ENCODE peak calls at places on chromosomes 5 and 9, in seven cellular contexts. C is Peyer's patch; F is CD8-positive, alpha-beta memory T cell; L is coronary artery; B is CD8-positive, alpha-beta T cell; J is esophagus muscularis mucosa; R is transverse colon. K is an unnamed sample.

GRCh38 chr5:36641416-36641815 is 35.0 kb downstream of the SLC1A3 start:
- DNase-seq in C (no peak), F (no peak), L (no peak), B (no peak), J (no peak), R (no peak), K (no peak)

GRCh38 chr5:142671801-142672200 is 14.1 kb downstream of the FGF1 start:
- DNase-seq in C (no peak), F (no peak), L (no peak), B (no peak), J (no peak), R (no peak), K (no peak)

GRCh38 chr5:159784993-159785392 is 131.3 kb upstream of the ADRA1B start:
- DNase-seq in C (no peak), F (no peak), L (no peak), B (no peak), J (no peak), R (no peak), K (no peak)

GRCh38 chr5:114857951-114858401 is 311.7 kb downstream of the TRIM36 start:
- DNase-seq in C (no peak), F (no peak), L (no peak), B (no peak), J (no peak), R (no peak), K (no peak)

GRCh38 chr5:145775893-145776444 is 59.2 kb downstream of the PRELID2 start:
- DNase-seq in C (no peak), F (no peak), L (peak; percentile 76), B (no peak), J (no peak), R (no peak), K (no peak)

GRCh38 chr5:57494104-57495098 is 11.8 kb upstream of the ACTBL2 start:
- DNase-seq in C (no peak), F (no peak), L (peak; percentile 83), B (peak; percentile 11), J (no peak), R (peak; percentile 41), K (peak; percentile 76)

GRCh38 chr5:90853759-90854515 is 295.3 kb downstream of the ADGRV1 start:
- DNase-seq in C (no peak), F (no peak), L (no peak), B (no peak), J (no peak), R (no peak), K (no peak)

GRCh38 chr5:167945542-167946384 is 345.7 kb upstream of the WWC1 start:
- DNase-seq in C (no peak), F (no peak), L (no peak), B (no peak), J (no peak), R (no peak), K (no peak)

GRCh38 chr5:156584856-156585255 is 257.9 kb downstream of the SGCD start:
- DNase-seq in C (no peak), F (no peak), L (no peak), B (no peak), J (no peak), R (no peak), K (no peak)

GRCh38 chr5:108193021-108193795 is 188.7 kb downstream of the FBXL17 start:
- DNase-seq in C (no peak), F (no peak), L (no peak), B (no peak), J (no peak), R (no peak), K (no peak)

GRCh38 chr5:168177831-168178450 is 113.5 kb upstream of the WWC1 start:
- DNase-seq in C (no peak), F (no peak), L (no peak), B (no peak), J (no peak), R (no peak), K (no peak)

GRCh38 chr5:162824360-162824759 is 613.0 kb upstream of the CCNG1 start:
- DNase-seq in C (no peak), F (no peak), L (no peak), B (no peak), J (no peak), R (no peak), K (no peak)

GRCh38 chr9:110538169-110538568 is 41.4 kb downstream of the SVEP1 start:
- DNase-seq in C (no peak), F (no peak), L (no peak), B (no peak), J (no peak), R (no peak), K (no peak)

GRCh38 chr5:123297866-123298265 is 125.3 kb downstream of the CEP120 start:
- DNase-seq in C (no peak), F (no peak), L (no peak), B (no peak), J (no peak), R (no peak), K (no peak)

GRCh38 chr5:99104538-99105132 is 175.8 kb upstream of the CHD1 start:
- DNase-seq in C (no peak), F (no peak), L (no peak), B (no peak), J (no peak), R (no peak), K (no peak)

GRCh38 chr9:121325387-121325786 is 44.7 kb downstream of the STOM start:
- DNase-seq in C (no peak), F (no peak), L (no peak), B (no peak), J (no peak), R (no peak), K (no peak)

GRCh38 chr5:8098044-8098443 is 229.1 kb downstream of the MTRR start:
- DNase-seq in C (no peak), F (no peak), L (no peak), B (no peak), J (no peak), R (no peak), K (no peak)

GRCh38 chr5:156327306-156327705 is 342 bp downstream of the SGCD start:
- DNase-seq in C (no peak), F (no peak), L (no peak), B (no peak), J (no peak), R (no peak), K (no peak)

GRCh38 chr5:142700566-142700965 is 14.7 kb upstream of the FGF1 start:
- DNase-seq in C (no peak), F (no peak), L (peak; percentile 38), B (no peak), J (no peak), R (no peak), K (no peak)

GRCh38 chr5:180873628-180874520 is 12.8 kb upstream of the ZFP62 start:
- DNase-seq in C (no peak), F (peak; percentile 12), L (no peak), B (no peak), J (peak; percentile 83), R (peak; percentile 40), K (no peak)

GRCh38 chr9:13716620-13717019 is 437.1 kb upstream of the MPDZ start:
- DNase-seq in C (no peak), F (no peak), L (no peak), B (no peak), J (no peak), R (no peak), K (no peak)

GRCh38 chr5:118115791-118116190 is 872.6 kb downstream of the DTWD2 start:
- DNase-seq in C (no peak), F (no peak), L (no peak), B (no peak), J (no peak), R (no peak), K (no peak)

GRCh38 chr5:113682497-113683136 is 169.1 kb downstream of the YTHDC2 start:
- DNase-seq in C (no peak), F (no peak), L (no peak), B (no peak), J (no peak), R (no peak), K (no peak)

GRCh38 chr9:107483666-107484065 is 5.9 kb downstream of the KLF4 start:
- DNase-seq in C (no peak), F (no peak), L (no peak), B (no peak), J (no peak), R (no peak), K (no peak)
- H3K4me3 ChIP-seq in C (no peak overlapping the region), F (no peak overlapping the region), L (no peak overlapping the region), B (no peak overlapping the region), J (peak overlapping the region; percentile 94), R (peak overlapping the region; percentile 82), K (no peak overlapping the region)

DNA sequence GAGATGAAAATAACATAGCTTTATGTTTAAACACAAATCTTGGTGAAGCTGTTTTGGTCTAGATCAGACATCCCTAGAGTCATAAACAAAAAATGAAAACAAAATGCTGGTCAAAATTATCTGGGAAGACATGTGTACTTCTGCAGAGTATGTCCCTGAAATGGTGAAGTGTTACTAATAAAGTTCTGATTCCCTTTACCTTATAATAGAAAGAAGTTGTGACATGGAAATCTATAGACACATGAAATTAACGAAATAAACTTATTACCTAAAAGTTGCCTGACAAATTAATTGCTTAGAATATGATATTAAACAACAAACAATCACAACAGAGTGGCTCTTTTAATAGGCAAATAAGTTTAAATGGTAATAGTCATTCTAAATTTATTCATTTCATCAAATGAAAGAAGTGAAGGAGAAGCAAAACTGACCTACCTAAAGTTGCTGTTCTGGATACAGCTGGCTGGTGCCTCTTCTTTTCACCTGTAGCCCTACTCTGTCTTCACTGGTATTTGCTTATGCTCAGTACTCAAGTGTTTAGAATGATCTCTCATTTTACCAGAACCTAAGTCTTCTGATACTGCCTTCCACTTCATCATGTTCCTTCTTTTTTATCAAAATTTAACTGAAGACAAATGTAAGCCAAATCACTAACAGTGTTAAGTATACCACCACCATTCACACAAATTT is 38.8 kb downstream of the FNIP1 start:
- DNase-seq in C (no peak), F (no peak), L (no peak), B (no peak), J (no peak), R (no peak), K (no peak)
- H3K4me3 ChIP-seq in C (no peak overlapping the region), F (no peak overlapping the region), L (no peak overlapping the region), B (no peak overlapping the region), J (no peak overlapping the region), R (no peak overlapping the region), K (no peak overlapping the region)

DNA sequence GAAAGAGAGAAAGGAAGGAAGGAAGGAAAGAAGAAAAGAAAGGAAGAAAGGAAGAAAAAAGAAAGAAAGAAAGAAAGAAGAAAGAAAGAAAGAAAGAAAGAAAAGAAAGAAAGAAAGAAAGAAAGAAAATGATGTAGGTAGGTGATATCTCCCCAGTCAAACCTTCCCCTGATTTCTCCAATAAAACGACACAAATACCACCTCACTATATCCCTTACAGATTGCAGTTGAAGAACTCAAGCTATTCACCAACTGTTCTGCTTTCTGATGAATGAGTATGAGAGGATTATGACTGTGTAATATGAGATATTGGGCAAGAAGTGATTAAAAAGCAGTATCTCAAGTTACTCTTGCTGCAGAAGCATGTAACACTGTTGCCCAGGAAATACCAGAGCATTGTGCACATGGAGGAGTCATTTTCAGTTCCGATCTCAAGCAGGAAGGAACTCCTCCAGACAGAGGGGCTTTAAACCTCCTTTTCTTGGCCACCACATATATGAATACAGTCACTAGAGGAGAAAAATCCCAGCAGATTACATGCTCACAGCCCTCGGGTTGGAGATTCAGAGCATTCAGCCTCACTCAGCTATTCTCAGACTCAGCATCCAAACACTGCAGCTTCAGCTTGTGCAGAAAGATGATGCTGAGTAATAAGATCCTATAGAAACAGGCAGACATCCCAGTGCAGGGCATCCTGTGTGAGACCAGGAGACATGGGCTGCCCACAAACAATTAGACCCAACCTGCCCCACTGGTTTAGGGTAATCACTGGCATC is 61.4 kb downstream of the UGCG start:
- DNase-seq in C (no peak), F (no peak), L (no peak), B (peak; percentile 3), J (no peak), R (no peak), K (no peak)
- H3K4me3 ChIP-seq in C (no peak overlapping the region), F (no peak overlapping the region), L (peak overlapping the region; percentile 58), B (no peak overlapping the region), J (no peak overlapping the region), R (no peak overlapping the region), K (no peak overlapping the region)

GRCh38 chr5:1295650-1296037 is 776 bp upstream of the TERT start:
- DNase-seq in C (peak; percentile 39), F (no peak), L (peak; percentile 66), B (no peak), J (no peak), R (no peak), K (no peak)
- H3K4me3 ChIP-seq in C (no peak overlapping the region), F (no peak overlapping the region), L (no peak overlapping the region), B (no peak overlapping the region), J (no peak overlapping the region), R (no peak overlapping the region), K (no peak overlapping the region)